ENCODE peak calls at places on chromosome 12, in eight cellular contexts. H, V, M, R, U, P, E and F are unnamed samples. For H3K4me1, the result is how much of the 10 kb centered on the place peaks cover.

GRCh38 chr12:60752589-60752988 is 1156.8 kb downstream of the SLC16A7 start:
- DNase-seq in H (no peak), V (no peak), M (no peak), R (no peak), U (no peak), P (no peak), E (no peak), F (no peak)

GRCh38 chr12:68887641-68888040 is 45.3 kb downstream of the CPM start:
- DNase-seq in H (no peak), V (no peak), M (no peak), R (no peak), U (no peak), P (no peak), E (no peak), F (no peak)

GRCh38 chr12:31015215-31015614 is 58.4 kb upstream of the DDX11 start:
- DNase-seq in H (no peak), V (no peak), M (no peak), R (no peak), U (no peak), P (peak), E (no peak), F (peak)

GRCh38 chr12:19894049-19894448 is 454.8 kb downstream of the AEBP2 start:
- DNase-seq in H (no peak), V (no peak), M (peak), R (peak), U (no peak), P (no peak), E (no peak), F (no peak)

GRCh38 chr12:110641512-110641911 is 27.6 kb downstream of the TCTN1 start:
- DNase-seq in H (no peak), V (peak), M (peak), R (no peak), U (peak), P (peak), E (no peak), F (no peak)

GRCh38 chr12:94500831-94501567 is 41.3 kb upstream of the CEP83 start:
- DNase-seq in H (no peak), V (no peak), M (peak), R (peak), U (no peak), P (no peak), E (no peak), F (no peak)

GRCh38 chr12:21710944-21711343 is 53.3 kb upstream of the LDHB start:
- DNase-seq in H (no peak), V (no peak), M (peak), R (peak), U (no peak), P (no peak), E (no peak), F (no peak)

GRCh38 chr12:122834921-122835692 is at the start of gene HIP1R:
- DNase-seq in H (peak), V (no peak), M (no peak), R (peak), U (peak), P (no peak), E (peak), F (peak)

GRCh38 chr12:42473130-42473529 is 116.4 kb downstream of the PRICKLE1 start:
- DNase-seq in H (no peak), V (no peak), M (peak), R (peak), U (no peak), P (no peak), E (no peak), F (no peak)

GRCh38 chr12:131867891-131868675 is 26.3 kb upstream of the ULK1 start:
- DNase-seq in H (no peak), V (no peak), M (no peak), R (peak), U (peak), P (no peak), E (no peak), F (no peak)

GRCh38 chr12:127081058-127081457 is 1185.9 kb upstream of the TMEM132C start:
- DNase-seq in H (no peak), V (no peak), M (no peak), R (no peak), U (no peak), P (no peak), E (no peak), F (no peak)

GRCh38 chr12:3247077-3247476 is 169.9 kb downstream of the TSPAN9 start:
- DNase-seq in H (no peak), V (no peak), M (no peak), R (no peak), U (no peak), P (no peak), E (no peak), F (no peak)

GRCh38 chr12:122230798-122231197 is 4.9 kb upstream of the DIABLO start:
- DNase-seq in H (no peak), V (no peak), M (no peak), R (no peak), U (no peak), P (no peak), E (no peak), F (no peak)

GRCh38 chr12:30301291-30301690 is 394.4 kb downstream of the IPO8 start:
- DNase-seq in H (no peak), V (no peak), M (no peak), R (no peak), U (no peak), P (no peak), E (no peak), F (no peak)

GRCh38 chr12:19074700-19075099 is 54.8 kb upstream of the PLEKHA5 start:
- DNase-seq in H (no peak), V (no peak), M (peak), R (peak), U (no peak), P (no peak), E (no peak), F (no peak)

GRCh38 chr12:120089105-120089504 is 27.4 kb downstream of the RAB35 start:
- DNase-seq in H (no peak), V (no peak), M (peak), R (no peak), U (peak), P (no peak), E (no peak), F (no peak)

GRCh38 chr12:113287146-113287898 is 47.6 kb downstream of the SLC8B1 start:
- DNase-seq in H (no peak), V (no peak), M (no peak), R (no peak), U (no peak), P (no peak), E (no peak), F (no peak)

GRCh38 chr12:2057041-2057792 is 4.4 kb downstream of the CACNA1C start:
- DNase-seq in H (peak), V (peak), M (peak), R (peak), U (peak), P (peak), E (peak), F (peak)

GRCh38 chr12:108679282-108679681 is 45.6 kb upstream of the SELPLG start:
- DNase-seq in H (no peak), V (no peak), M (no peak), R (no peak), U (no peak), P (no peak), E (no peak), F (no peak)

GRCh38 chr12:115941362-115941761 is 336.1 kb downstream of the MED13L start:
- DNase-seq in H (no peak), V (no peak), M (peak), R (peak), U (no peak), P (no peak), E (no peak), F (no peak)

GRCh38 chr12:45076417-45077031 is 25.6 kb upstream of the DBX2 start:
- DNase-seq in H (no peak), V (no peak), M (no peak), R (no peak), U (no peak), P (no peak), E (no peak), F (no peak)

GRCh38 chr12:45191239-45191638 is 24.7 kb upstream of the ANO6 start:
- DNase-seq in H (no peak), V (no peak), M (peak), R (peak), U (no peak), P (no peak), E (no peak), F (no peak)

GRCh38 chr12:54390668-54391551 is 6.4 kb upstream of the ZNF385A start:
- DNase-seq in H (peak), V (no peak), M (no peak), R (no peak), U (peak), P (no peak), E (peak), F (no peak)

GRCh38 chr12:63904653-63905052 is 60.2 kb downstream of the SRGAP1 start:
- DNase-seq in H (no peak), V (no peak), M (no peak), R (no peak), U (no peak), P (no peak), E (no peak), F (no peak)

GRCh38 chr12:109763201-109763841 is 49.7 kb downstream of the FAM222A start:
- DNase-seq in H (peak), V (no peak), M (peak), R (peak), U (no peak), P (no peak), E (no peak), F (no peak)

GRCh38 chr12:112148031-112148513 is 22.7 kb downstream of the TRAFD1 start:
- DNase-seq in H (no peak), V (no peak), M (peak), R (peak), U (no peak), P (no peak), E (peak), F (no peak)

GRCh38 chr12:50922820-50923219 is 29.5 kb upstream of the HIGD1C start:
- DNase-seq in H (no peak), V (no peak), M (peak), R (peak), U (no peak), P (peak), E (no peak), F (no peak)

GRCh38 chr12:80648866-80649265 is 58.6 kb upstream of the MYF6 start:
- DNase-seq in H (no peak), V (no peak), M (peak), R (peak), U (no peak), P (no peak), E (no peak), F (no peak)

GRCh38 chr12:10033783-10034381 is 3.4 kb downstream of the CLEC9A start:
- DNase-seq in H (no peak), V (no peak), M (peak), R (peak), U (no peak), P (no peak), E (no peak), F (no peak)

GRCh38 chr12:69044887-69045286 is 111.9 kb upstream of the CPM start:
- DNase-seq in H (no peak), V (no peak), M (no peak), R (no peak), U (no peak), P (no peak), E (no peak), F (no peak)

GRCh38 chr12:47686645-47687240 is 19.1 kb downstream of the RPAP3 start:
- DNase-seq in H (no peak), V (no peak), M (peak), R (peak), U (no peak), P (no peak), E (peak), F (no peak)

GRCh38 chr12:26651566-26652188 is 181.3 kb downstream of the ITPR2 start:
- DNase-seq in H (peak), V (no peak), M (peak), R (peak), U (no peak), P (peak), E (peak), F (no peak)

GRCh38 chr12:66775941-66776340 is 97.1 kb upstream of the GRIP1 start:
- DNase-seq in H (no peak), V (no peak), M (no peak), R (no peak), U (no peak), P (no peak), E (no peak), F (no peak)

GRCh38 chr12:97960741-97961608 is 498.4 kb downstream of the RMST start:
- DNase-seq in H (no peak), V (no peak), M (peak), R (no peak), U (no peak), P (no peak), E (peak), F (no peak)

GRCh38 chr12:107486140-107486892 is 199.3 kb upstream of the PWP1 start:
- DNase-seq in H (no peak), V (no peak), M (no peak), R (no peak), U (no peak), P (no peak), E (no peak), F (no peak)

GRCh38 chr12:107484941-107485340 is 200.7 kb upstream of the PWP1 start:
- DNase-seq in H (no peak), V (no peak), M (no peak), R (no peak), U (no peak), P (no peak), E (no peak), F (no peak)

GRCh38 chr12:107485731-107486130 is 199.9 kb upstream of the PWP1 start:
- DNase-seq in H (no peak), V (no peak), M (no peak), R (no peak), U (no peak), P (no peak), E (no peak), F (no peak)

GRCh38 chr12:107487011-107487680 is 198.5 kb upstream of the PWP1 start:
- DNase-seq in H (no peak), V (no peak), M (no peak), R (no peak), U (no peak), P (no peak), E (no peak), F (no peak)

GRCh38 chr12:107484219-107484618 is 201.4 kb upstream of the PWP1 start:
- DNase-seq in H (peak), V (no peak), M (no peak), R (no peak), U (no peak), P (no peak), E (peak), F (no peak)
- H3K4me1 ChIP-seq in H (under half), V (under half), M (under half), R (under half), U (under half), P (under half), E (under half), F (under half)

DNA sequence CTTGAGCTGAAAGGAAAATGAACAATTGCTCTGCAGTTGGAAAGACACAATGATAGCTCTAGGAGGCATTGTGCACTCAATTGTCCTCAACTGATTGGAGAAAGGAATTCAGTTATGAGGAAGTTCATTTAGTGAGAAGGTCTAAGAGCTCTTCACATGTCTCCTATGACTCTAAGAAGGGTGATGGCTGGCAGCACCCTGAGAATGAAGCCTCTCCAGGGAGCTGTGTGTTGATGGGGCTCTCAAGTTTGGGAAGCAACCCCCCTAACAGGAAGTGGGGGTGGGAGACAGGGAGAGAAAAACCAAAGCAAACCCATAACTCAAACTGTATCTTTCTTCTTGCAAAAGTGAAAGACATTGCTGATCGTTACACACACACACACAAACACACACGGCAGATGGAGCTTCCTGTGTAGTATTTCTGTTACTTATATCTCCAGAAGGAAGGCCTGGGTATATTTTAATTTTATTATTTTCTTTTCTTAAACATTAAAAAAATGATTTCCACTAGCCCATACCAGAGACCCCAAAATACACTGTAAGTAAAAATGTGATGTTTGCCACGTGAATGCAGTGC is 21.2 kb downstream of the CHST11 start:
- DNase-seq in H (no peak), V (no peak), M (no peak), R (no peak), U (no peak), P (no peak), E (no peak), F (no peak)
- H3K4me1 ChIP-seq in H (under half), V (half or more), M (under half), R (under half), U (under half), P (under half), E (under half), F (under half)

GRCh38 chr12:52191841-52192791 is at the start of gene KRT80:
- DNase-seq in H (peak), V (peak), M (peak), R (peak), U (peak), P (peak), E (peak), F (peak)

GRCh38 chr12:52195065-52195730 is 3.4 kb upstream of the KRT80 start:
- DNase-seq in H (no peak), V (no peak), M (peak), R (no peak), U (peak), P (peak), E (peak), F (no peak)

GRCh38 chr12:52197371-52198231 is 5.8 kb upstream of the KRT80 start:
- DNase-seq in H (no peak), V (peak), M (peak), R (peak), U (no peak), P (no peak), E (no peak), F (peak)

GRCh38 chr12:52190860-52191729 is 719 bp downstream of the KRT80 start:
- DNase-seq in H (no peak), V (no peak), M (no peak), R (peak), U (no peak), P (no peak), E (no peak), F (no peak)

GRCh38 chr12:52193991-52194390 is 2.2 kb upstream of the KRT80 start:
- DNase-seq in H (no peak), V (no peak), M (peak), R (no peak), U (no peak), P (no peak), E (peak), F (no peak)
- H3K4me1 ChIP-seq in H (under half), V (half or more), M (under half), R (half or more), U (under half), P (under half), E (under half), F (half or more)

GRCh38 chr12:114676142-114676741 is 7.7 kb downstream of the TBX3 start:
- DNase-seq in H (no peak), V (no peak), M (no peak), R (no peak), U (no peak), P (no peak), E (no peak), F (no peak)
- H3K4me1 ChIP-seq in H (under half), V (under half), M (half or more), R (half or more), U (under half), P (under half), E (under half), F (under half)

DNA sequence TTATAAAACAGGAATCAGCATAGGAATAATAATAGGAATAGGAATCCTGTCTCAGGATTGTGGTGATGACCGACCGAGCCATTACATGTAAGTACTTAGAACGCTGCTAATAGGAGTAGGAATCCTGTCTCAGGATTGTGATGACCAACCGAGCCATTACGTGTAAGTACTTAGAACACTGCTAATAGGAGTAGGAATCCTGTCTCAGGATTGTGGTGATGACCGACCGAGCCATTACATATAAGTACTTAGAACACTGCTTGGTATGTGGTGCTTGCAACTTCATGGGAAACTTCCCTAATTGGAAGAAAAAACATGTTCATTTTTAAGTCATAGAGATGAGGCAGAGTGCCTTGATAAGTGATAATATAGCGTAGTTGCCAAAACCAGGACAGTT is 30.0 kb downstream of the ELK3 start:
- DNase-seq in H (no peak), V (no peak), M (no peak), R (no peak), U (no peak), P (peak), E (no peak), F (no peak)
- H3K4me1 ChIP-seq in H (under half), V (under half), M (under half), R (under half), U (under half), P (under half), E (under half), F (under half)

GRCh38 chr12:93174473-93174872 is 203.3 kb upstream of the NUDT4 start:
- DNase-seq in H (no peak), V (peak), M (no peak), R (peak), U (no peak), P (no peak), E (no peak), F (no peak)

GRCh38 chr12:93176610-93177126 is 201.1 kb upstream of the NUDT4 start:
- DNase-seq in H (no peak), V (no peak), M (no peak), R (no peak), U (no peak), P (no peak), E (no peak), F (no peak)

GRCh38 chr12:93173178-93173957 is 204.4 kb upstream of the NUDT4 start:
- DNase-seq in H (no peak), V (no peak), M (peak), R (peak), U (no peak), P (no peak), E (no peak), F (no peak)

GRCh38 chr12:93176166-93176565 is 201.6 kb upstream of the NUDT4 start:
- DNase-seq in H (no peak), V (no peak), M (peak), R (peak), U (no peak), P (no peak), E (no peak), F (no peak)

DNA sequence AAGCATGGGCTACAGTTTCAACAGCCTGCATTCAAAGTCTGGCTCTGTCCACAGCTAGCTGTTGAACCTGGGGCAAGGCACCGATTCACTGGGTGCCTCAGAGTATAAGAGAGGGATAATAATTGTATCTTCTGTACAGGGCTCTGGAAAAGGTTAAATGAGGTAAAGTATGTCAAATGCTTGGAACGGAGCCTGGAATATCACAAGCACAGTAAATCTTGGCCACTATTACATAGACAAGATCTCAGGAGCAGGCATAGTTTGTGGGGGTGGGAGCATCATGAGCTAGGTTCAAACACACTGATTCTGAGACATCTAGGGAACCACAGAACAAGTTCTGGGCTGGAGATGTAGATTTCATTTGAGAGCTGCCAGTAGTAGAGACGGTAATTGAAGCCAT is 203.7 kb upstream of the NUDT4 start:
- DNase-seq in H (no peak), V (no peak), M (peak), R (peak), U (no peak), P (no peak), E (no peak), F (no peak)
- H3K4me1 ChIP-seq in H (under half), V (under half), M (under half), R (under half), U (under half), P (under half), E (under half), F (under half)

GRCh38 chr12:53006810-53007742 is 820 bp downstream of the EIF4B start:
- DNase-seq in H (peak), V (peak), M (peak), R (peak), U (peak), P (peak), E (peak), F (peak)
- H3K4me1 ChIP-seq in H (under half), V (half or more), M (under half), R (under half), U (under half), P (under half), E (under half), F (half or more)